ENCODE peak calls at places on chromosome 15, in four cellular contexts. One of them, this sample, is unnamed.

GRCh38 chr15:34582461-34583357 is 742 bp downstream of the GOLGA8B start:
- DNase-seq in K562: peak
- DNase-seq in GM12878: no peak
- DNase-seq in IMR-90: peak
- DNase-seq in this sample: peak

GRCh38 chr15:81336568-81336967 is 12.6 kb upstream of the STARD5 start:
- DNase-seq in IMR-90: peak
- DNase-seq in K562: no peak
- DNase-seq in GM12878: no peak
- DNase-seq in this sample: peak

GRCh38 chr15:32107477-32108080 is 77.3 kb downstream of the CHRNA7 start:
- DNase-seq in IMR-90: no peak
- DNase-seq in GM12878: no peak
- DNase-seq in K562: no peak
- DNase-seq in this sample: no peak

GRCh38 chr15:52287114-52287513 is 8.5 kb downstream of the MYO5C start:
- DNase-seq in IMR-90: no peak
- DNase-seq in K562: no peak
- DNase-seq in GM12878: no peak
- DNase-seq in this sample: no peak

GRCh38 chr15:62099171-62099601 is 32.4 kb downstream of the C2CD4A start:
- DNase-seq in IMR-90: peak
- DNase-seq in GM12878: no peak
- DNase-seq in K562: no peak
- DNase-seq in this sample: peak

GRCh38 chr15:72197460-72198409 is at the start of gene GRAMD2A:
- DNase-seq in IMR-90: no peak
- DNase-seq in K562: no peak
- DNase-seq in GM12878: no peak
- DNase-seq in this sample: no peak

GRCh38 chr15:62616746-62617145 is 425.8 kb upstream of the TPM1 start:
- DNase-seq in GM12878: no peak
- DNase-seq in IMR-90: no peak
- DNase-seq in K562: no peak
- DNase-seq in this sample: no peak

GRCh38 chr15:63553388-63553791 is 43.8 kb upstream of the FBXL22 start:
- DNase-seq in IMR-90: peak
- DNase-seq in GM12878: no peak
- DNase-seq in K562: no peak
- DNase-seq in this sample: peak

GRCh38 chr15:90075420-90076289 is 26.6 kb downstream of the IDH2 start:
- DNase-seq in IMR-90: no peak
- DNase-seq in GM12878: no peak
- DNase-seq in K562: no peak
- DNase-seq in this sample: no peak

GRCh38 chr15:33735637-33736247 is 232.6 kb upstream of the CHRM5 start:
- DNase-seq in IMR-90: peak
- DNase-seq in K562: peak
- DNase-seq in GM12878: no peak
- DNase-seq in this sample: peak

GRCh38 chr15:95368211-95368610 is 962.3 kb upstream of the NR2F2 start:
- DNase-seq in K562: no peak
- DNase-seq in GM12878: no peak
- DNase-seq in IMR-90: no peak
- DNase-seq in this sample: peak

GRCh38 chr15:67766963-67767362 is 58.3 kb upstream of the SKOR1 start:
- DNase-seq in GM12878: no peak
- DNase-seq in IMR-90: no peak
- DNase-seq in K562: no peak
- DNase-seq in this sample: no peak

GRCh38 chr15:99537344-99537743 is 28.4 kb upstream of the MEF2A start:
- DNase-seq in K562: no peak
- DNase-seq in GM12878: no peak
- DNase-seq in IMR-90: peak
- DNase-seq in this sample: no peak
- TF ChIP-seq FOS in K562: no peak
- TF ChIP-seq FOS in GM12878: no peak
- TF ChIP-seq FOS in IMR-90: no peak
- TF ChIP-seq FOS in this sample: no peak

DNA sequence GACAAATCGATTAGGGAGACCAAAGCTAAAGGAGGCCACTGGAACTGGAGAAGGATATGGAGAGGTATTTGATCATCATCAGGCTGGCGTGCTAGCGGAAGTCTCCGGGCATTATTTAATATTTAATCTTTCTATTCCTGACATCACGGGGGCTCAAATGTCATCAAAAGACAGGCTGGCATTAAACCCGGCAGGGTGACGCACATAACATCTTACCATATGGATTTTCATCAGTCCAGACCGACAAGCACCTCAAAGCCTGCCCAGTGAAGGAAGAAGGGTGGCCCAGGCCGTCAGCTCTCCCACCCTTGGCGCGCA is 569 bp downstream of the CCPG1 start:
- DNase-seq in K562: peak
- DNase-seq in IMR-90: peak
- DNase-seq in GM12878: no peak
- DNase-seq in this sample: no peak
- TF ChIP-seq FOS in K562: no peak
- TF ChIP-seq FOS in IMR-90: no peak
- TF ChIP-seq FOS in GM12878: no peak
- TF ChIP-seq FOS in this sample: no peak

GRCh38 chr15:43911235-43911661 is 84.4 kb downstream of the WDR76 start:
- DNase-seq in K562: no peak
- DNase-seq in IMR-90: peak
- DNase-seq in GM12878: no peak
- DNase-seq in this sample: peak
- TF ChIP-seq FOS in K562: no peak
- TF ChIP-seq FOS in IMR-90: peak
- TF ChIP-seq FOS in GM12878: no peak
- TF ChIP-seq FOS in this sample: peak

GRCh38 chr15:77112819-77113569 is 42.1 kb upstream of the TSPAN3 start:
- DNase-seq in GM12878: no peak
- DNase-seq in IMR-90: no peak
- DNase-seq in K562: no peak
- DNase-seq in this sample: no peak
- TF ChIP-seq FOS in GM12878: no peak
- TF ChIP-seq FOS in IMR-90: no peak
- TF ChIP-seq FOS in K562: no peak
- TF ChIP-seq FOS in this sample: no peak

GRCh38 chr15:92638709-92639365 is 16.7 kb downstream of the FAM174B start:
- DNase-seq in GM12878: no peak
- DNase-seq in IMR-90: no peak
- DNase-seq in K562: no peak
- DNase-seq in this sample: no peak

GRCh38 chr15:92637621-92638020 is 18.0 kb downstream of the FAM174B start:
- DNase-seq in IMR-90: no peak
- DNase-seq in K562: no peak
- DNase-seq in GM12878: no peak
- DNase-seq in this sample: no peak

GRCh38 chr15:92638291-92638708 is 17.3 kb downstream of the FAM174B start:
- DNase-seq in GM12878: no peak
- DNase-seq in K562: no peak
- DNase-seq in IMR-90: peak
- DNase-seq in this sample: peak

GRCh38 chr15:92636401-92636949 is 19.1 kb downstream of the FAM174B start:
- DNase-seq in K562: no peak
- DNase-seq in IMR-90: no peak
- DNase-seq in GM12878: no peak
- DNase-seq in this sample: no peak

GRCh38 chr15:92636950-92637481 is 18.6 kb downstream of the FAM174B start:
- DNase-seq in GM12878: no peak
- DNase-seq in K562: peak
- DNase-seq in IMR-90: no peak
- DNase-seq in this sample: no peak
- TF ChIP-seq FOS in GM12878: no peak
- TF ChIP-seq FOS in K562: no peak
- TF ChIP-seq FOS in IMR-90: no peak
- TF ChIP-seq FOS in this sample: no peak

GRCh38 chr15:48058371-48058770 is 62.4 kb upstream of the SLC24A5 start:
- DNase-seq in K562: no peak
- DNase-seq in IMR-90: no peak
- DNase-seq in GM12878: no peak
- DNase-seq in this sample: peak

GRCh38 chr15:48061588-48061987 is 59.2 kb upstream of the SLC24A5 start:
- DNase-seq in IMR-90: no peak
- DNase-seq in K562: no peak
- DNase-seq in GM12878: no peak
- DNase-seq in this sample: no peak

GRCh38 chr15:48060396-48060795 is 60.4 kb upstream of the SLC24A5 start:
- DNase-seq in GM12878: no peak
- DNase-seq in IMR-90: no peak
- DNase-seq in K562: no peak
- DNase-seq in this sample: no peak

GRCh38 chr15:48062476-48062875 is 58.3 kb upstream of the SLC24A5 start:
- DNase-seq in GM12878: no peak
- DNase-seq in IMR-90: peak
- DNase-seq in K562: no peak
- DNase-seq in this sample: peak

DNA sequence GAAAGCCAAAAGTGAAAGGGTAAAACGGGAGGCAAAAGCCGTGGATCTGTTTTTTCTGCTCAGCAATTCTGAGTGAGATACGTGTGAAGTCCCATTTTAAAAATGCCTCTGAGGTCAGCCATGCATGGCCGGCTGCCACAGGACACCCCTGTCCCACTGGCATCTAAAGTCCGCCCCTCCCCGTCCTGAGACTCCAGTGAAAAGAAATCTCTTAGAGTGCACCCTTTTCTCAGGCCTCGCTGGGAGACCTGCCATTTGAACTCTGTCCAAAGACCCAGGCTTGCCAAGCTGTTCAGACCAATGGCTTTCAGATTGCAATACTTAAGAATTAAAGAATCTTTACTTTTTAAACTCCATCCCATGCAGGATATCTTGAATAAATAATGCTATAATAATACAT is 61.0 kb upstream of the SLC24A5 start:
- DNase-seq in IMR-90: peak
- DNase-seq in K562: no peak
- DNase-seq in GM12878: no peak
- DNase-seq in this sample: no peak
- TF ChIP-seq FOS in IMR-90: no peak
- TF ChIP-seq FOS in K562: no peak
- TF ChIP-seq FOS in GM12878: no peak
- TF ChIP-seq FOS in this sample: no peak

GRCh38 chr15:73818308-73818985 is 54.9 kb upstream of the TBC1D21 start:
- DNase-seq in IMR-90: no peak
- DNase-seq in GM12878: no peak
- DNase-seq in K562: no peak
- DNase-seq in this sample: no peak
- TF ChIP-seq FOS in IMR-90: no peak
- TF ChIP-seq FOS in GM12878: no peak
- TF ChIP-seq FOS in K562: no peak
- TF ChIP-seq FOS in this sample: no peak

DNA sequence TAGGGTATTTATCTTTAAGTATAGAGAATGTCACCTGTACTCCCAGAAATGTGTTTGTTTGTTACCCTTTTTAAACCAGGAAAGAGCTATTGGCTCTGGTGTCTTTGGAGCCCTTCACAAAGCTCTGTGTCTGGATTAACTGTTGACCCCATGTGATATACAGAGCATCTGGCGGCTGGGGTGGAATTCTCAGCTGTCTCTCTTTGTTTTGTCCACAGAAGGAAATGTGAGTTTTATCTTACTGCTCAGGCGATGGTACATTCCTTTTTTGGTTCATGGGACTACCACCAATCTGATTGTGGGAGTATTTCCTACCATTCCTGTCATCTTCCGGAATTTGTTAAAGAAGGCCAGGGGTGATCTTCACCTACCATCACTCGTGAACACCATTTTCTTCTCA is 120.3 kb downstream of the AKAP13 start:
- DNase-seq in GM12878: no peak
- DNase-seq in K562: no peak
- DNase-seq in IMR-90: peak
- DNase-seq in this sample: peak
- TF ChIP-seq FOS in GM12878: no peak
- TF ChIP-seq FOS in K562: no peak
- TF ChIP-seq FOS in IMR-90: no peak
- TF ChIP-seq FOS in this sample: no peak

DNA sequence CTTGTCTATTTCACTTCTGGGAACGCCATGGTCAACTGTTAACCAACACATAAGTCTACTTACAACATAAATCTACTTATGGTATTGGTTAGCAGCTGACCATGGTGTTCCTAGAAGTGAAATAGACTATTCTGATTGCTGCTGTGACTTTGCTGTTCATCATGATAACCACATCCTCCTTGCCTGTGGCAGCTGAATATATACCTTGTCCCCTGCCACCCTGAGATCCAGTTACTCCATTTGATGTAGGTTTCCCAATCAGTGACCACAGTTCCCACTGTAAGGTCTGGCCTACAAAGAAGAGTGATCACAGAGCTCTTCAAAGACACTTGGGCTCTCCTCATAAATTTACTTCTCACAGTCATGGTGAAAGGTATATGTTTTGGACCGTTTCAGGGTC is 66.8 kb upstream of the ALDH1A3 start:
- DNase-seq in GM12878: no peak
- DNase-seq in IMR-90: no peak
- DNase-seq in K562: no peak
- DNase-seq in this sample: no peak
- TF ChIP-seq FOS in GM12878: no peak
- TF ChIP-seq FOS in IMR-90: no peak
- TF ChIP-seq FOS in K562: no peak
- TF ChIP-seq FOS in this sample: no peak

GRCh38 chr15:88391006-88391405 is 76.2 kb downstream of the MRPL46 start:
- DNase-seq in IMR-90: no peak
- DNase-seq in GM12878: no peak
- DNase-seq in K562: no peak
- DNase-seq in this sample: no peak
- TF ChIP-seq FOS in IMR-90: no peak
- TF ChIP-seq FOS in GM12878: no peak
- TF ChIP-seq FOS in K562: no peak
- TF ChIP-seq FOS in this sample: no peak